ENCODE peak calls at places on chromosomes 6 and 20, in nine cellular contexts. B is NT2/D1, Q is Caco-2, Y is left ventricle myocardium inferior, M is GM23248, F is body of pancreas, R is upper lobe of right lung, K is A549, J is right lobe of liver. S is an unnamed sample. For H3K4me1, the result is how much of the 10 kb centered on the place peaks cover.

GRCh38 chr20:362271-363254 is 15.7 kb downstream of the NRSN2 start:
- DNase-seq in B (no peak), K (peak), F (peak), Q (peak), J (peak), R (peak), M (peak), Y (peak), S (peak)

GRCh38 chr6:133001040-133001570 is 186.7 kb downstream of the RPS12 start:
- DNase-seq in F (no peak), J (no peak), R (no peak), Q (no peak), Y (no peak), K (no peak), B (no peak), M (no peak), S (no peak)

GRCh38 chr6:31967926-31968320 is 4.0 kb downstream of the DXO start:
- DNase-seq in Y (no peak), J (peak), Q (no peak), K (no peak), R (no peak), M (no peak), F (no peak), B (no peak), S (no peak)

GRCh38 chr20:57195023-57195758 is 71.2 kb downstream of the BMP7 start:
- DNase-seq in F (no peak), Y (no peak), K (no peak), Q (no peak), R (no peak), M (peak), J (no peak), B (no peak), S (no peak)

GRCh38 chr6:159359581-159360264 is 190.5 kb downstream of the FNDC1 start:
- DNase-seq in M (no peak), Y (no peak), K (no peak), J (no peak), B (no peak), F (no peak), R (no peak), Q (no peak), S (no peak)

GRCh38 chr6:11277275-11278206 is 45.1 kb upstream of the NEDD9 start:
- DNase-seq in F (peak), B (peak), R (no peak), M (peak), K (peak), Q (peak), J (no peak), Y (no peak), S (no peak)

GRCh38 chr20:59577809-59578601 is 26.3 kb upstream of the PHACTR3 start:
- DNase-seq in M (no peak), K (no peak), R (no peak), J (peak), Q (no peak), F (no peak), B (no peak), Y (no peak), S (no peak)

GRCh38 chr6:7914991-7915789 is 4.6 kb upstream of the TXNDC5 start:
- DNase-seq in B (no peak), R (no peak), J (no peak), Y (peak), K (no peak), M (peak), Q (no peak), F (peak), S (no peak)

GRCh38 chr6:2468601-2468955 is 223.2 kb upstream of the GMDS start:
- DNase-seq in K (no peak), R (no peak), F (no peak), Q (no peak), M (no peak), B (no peak), Y (no peak), J (no peak), S (no peak)

GRCh38 chr20:19834287-19834686 is 76.2 kb downstream of the RIN2 start:
- DNase-seq in R (no peak), M (no peak), Q (no peak), J (no peak), B (no peak), K (no peak), Y (no peak), F (no peak), S (no peak)

GRCh38 chr6:104940238-104940880 is 16.5 kb upstream of the LIN28B start:
- DNase-seq in F (no peak), R (no peak), J (no peak), M (no peak), Q (no peak), B (no peak), K (no peak), Y (no peak), S (peak)

GRCh38 chr20:51562334-51563140 is 20.0 kb upstream of the NFATC2 start:
- DNase-seq in Y (peak), M (peak), B (peak), F (peak), J (peak), K (peak), Q (peak), R (peak), S (peak)

GRCh38 chr20:64165866-64166600 is 1.8 kb downstream of the MYT1 start:
- DNase-seq in B (no peak), J (peak), K (no peak), R (no peak), Y (no peak), M (no peak), Q (no peak), F (no peak), S (no peak)

GRCh38 chr6:18507561-18507960 is 120.4 kb downstream of the RNF144B start:
- DNase-seq in Q (no peak), Y (no peak), K (no peak), R (no peak), J (no peak), B (no peak), F (no peak), M (peak), S (no peak)

GRCh38 chr6:80932364-80932763 is 820.1 kb downstream of the TENT5A start:
- DNase-seq in F (no peak), M (peak), R (no peak), B (no peak), K (no peak), J (no peak), Q (no peak), Y (no peak), S (no peak)

GRCh38 chr6:15329154-15329781 is 83.4 kb downstream of the JARID2 start:
- DNase-seq in J (no peak), R (no peak), Q (no peak), Y (no peak), M (peak), B (no peak), F (no peak), K (no peak), S (no peak)

GRCh38 chr20:13325033-13325432 is 104.0 kb downstream of the ISM1 start:
- DNase-seq in J (no peak), Q (peak), Y (no peak), M (peak), R (no peak), K (peak), B (peak), F (no peak), S (no peak)

GRCh38 chr6:108194503-108194902 is 28.7 kb downstream of the NR2E1 start:
- DNase-seq in R (no peak), J (no peak), M (no peak), F (no peak), Y (no peak), K (no peak), B (no peak), Q (no peak), S (no peak)

GRCh38 chr6:89941031-89941775 is 46.9 kb downstream of the GJA10 start:
- DNase-seq in F (peak), R (peak), Y (no peak), Q (peak), M (peak), K (no peak), B (no peak), J (no peak), S (no peak)

GRCh38 chr6:133040025-133040838 is 200.9 kb upstream of the EYA4 start:
- DNase-seq in M (peak), Y (no peak), R (no peak), K (peak), F (no peak), B (peak), Q (peak), J (no peak), S (no peak)

GRCh38 chr6:36054965-36055364 is 27.4 kb downstream of the MAPK14 start:
- DNase-seq in B (no peak), M (no peak), Y (no peak), J (no peak), Q (no peak), F (no peak), K (no peak), R (no peak), S (no peak)

GRCh38 chr20:23294166-23294565 is 56.4 kb upstream of the NXT1 start:
- DNase-seq in R (no peak), B (no peak), Q (no peak), Y (no peak), J (no peak), K (no peak), M (no peak), F (no peak), S (no peak)

GRCh38 chr6:160445130-160445529 is 97.0 kb downstream of the SLC22A3 start:
- DNase-seq in B (no peak), F (no peak), K (no peak), R (peak), Q (no peak), Y (no peak), J (no peak), M (no peak), S (no peak)

DNA sequence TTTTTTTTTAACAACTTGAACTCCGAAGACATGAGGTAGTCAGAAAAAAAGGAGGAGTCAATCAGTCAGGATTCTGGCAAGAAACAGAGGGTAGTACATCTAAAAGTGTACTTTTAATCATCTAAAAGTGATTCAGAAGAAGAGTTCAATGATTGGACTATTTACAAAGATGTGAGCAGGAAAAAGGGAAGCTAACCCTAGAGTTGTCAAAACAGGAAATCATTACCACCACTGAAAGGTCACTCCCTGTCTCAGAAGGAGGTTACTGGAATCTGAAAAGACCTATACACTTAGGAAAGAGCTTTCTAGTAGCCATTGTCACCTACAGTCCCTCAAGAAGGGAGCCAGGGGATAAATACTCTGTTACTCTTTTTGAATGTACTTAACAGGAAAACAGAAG is 16.7 kb upstream of the LMBRD1 start:
- DNase-seq in Y (no peak), K (no peak), R (no peak), B (no peak), J (no peak), Q (no peak), M (no peak), F (no peak), S (no peak)
- H3K4me1 ChIP-seq in Y (under half), K (under half), R (under half), B (under half), J (under half), Q (under half), M (under half), F (under half), S (under half)

DNA sequence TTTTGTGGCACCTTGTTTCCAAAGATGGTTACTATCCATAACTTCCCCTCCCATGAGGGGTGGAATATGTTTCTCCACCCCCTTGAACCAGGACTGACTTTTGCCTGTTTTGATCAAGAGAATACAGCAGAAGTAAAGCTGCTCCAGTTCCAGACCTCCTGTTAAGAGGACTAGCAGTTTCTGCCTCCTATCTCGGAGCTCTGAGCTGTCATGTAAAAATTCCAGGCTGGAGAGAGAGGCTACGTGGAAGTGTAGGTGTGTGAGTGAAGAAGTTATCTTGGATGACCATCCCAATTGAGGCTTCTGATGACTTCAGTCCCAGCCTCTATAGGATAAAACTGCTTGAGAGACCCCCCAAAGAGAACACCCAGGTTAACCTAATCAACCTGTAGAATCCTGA is 511.7 kb upstream of the IMPG1 start:
- DNase-seq in K (no peak), Y (no peak), F (no peak), B (no peak), M (no peak), R (no peak), J (no peak), Q (no peak), S (no peak)
- H3K4me1 ChIP-seq in K (under half), Y (under half), F (under half), B (under half), M (under half), R (under half), J (under half), Q (under half), S (under half)

DNA sequence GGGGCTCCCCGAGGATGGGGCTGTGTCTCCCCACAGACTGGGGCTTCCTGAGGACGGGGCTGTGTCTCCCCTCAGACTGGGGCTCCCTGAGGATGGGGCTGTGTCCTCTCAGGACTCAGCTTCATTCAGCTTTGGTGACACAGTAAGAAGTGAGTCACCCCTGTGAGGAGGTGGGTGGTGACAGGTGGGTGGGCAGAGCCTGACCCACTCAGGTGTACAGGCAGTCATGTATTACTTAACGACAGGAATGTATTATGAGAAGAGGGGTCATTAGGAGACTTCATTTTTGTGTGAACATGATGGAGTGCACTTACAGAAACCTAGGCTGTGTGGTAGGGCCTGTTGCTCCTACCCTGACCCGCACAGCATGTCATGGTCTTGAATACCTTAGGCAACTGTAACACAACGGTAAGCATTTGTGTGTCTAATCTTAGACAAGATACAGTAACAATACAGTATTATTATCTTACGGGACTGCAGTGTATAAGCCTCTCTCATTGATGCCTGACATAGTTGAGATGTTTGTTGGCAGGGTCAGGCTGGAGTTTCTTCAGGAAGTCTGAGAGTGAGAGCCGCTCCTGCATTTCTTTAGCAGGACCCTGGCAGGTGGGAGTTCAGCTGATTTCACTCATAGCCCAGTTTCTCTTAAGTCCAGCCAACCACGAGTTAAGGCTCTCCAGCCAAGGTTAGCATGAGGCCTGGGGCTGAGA is 10.9 kb upstream of the PGC start:
- DNase-seq in B (no peak), Q (no peak), R (no peak), Y (no peak), F (no peak), K (no peak), J (no peak), M (no peak), S (peak)
- H3K4me1 ChIP-seq in B (under half), Q (under half), R (under half), Y (under half), F (under half), K (under half), J (under half), M (under half), S (under half)

DNA sequence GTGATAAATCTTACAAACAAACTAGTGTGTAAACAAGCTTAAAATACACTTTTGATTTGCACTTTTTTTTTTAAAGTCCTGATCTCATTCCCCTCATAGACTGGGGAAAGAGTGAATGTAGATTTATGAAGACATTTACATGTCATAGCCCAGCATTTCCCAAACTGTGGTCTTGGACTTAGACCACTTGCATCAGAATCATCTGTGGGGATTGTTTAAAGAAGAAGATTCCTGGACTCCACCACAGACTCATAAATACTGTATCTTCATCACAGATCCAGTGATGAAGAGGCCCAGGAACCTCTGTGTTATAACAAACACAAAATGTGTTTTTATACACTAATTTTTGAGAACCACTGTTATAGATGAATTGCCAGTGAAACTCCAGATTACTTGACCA is 99.5 kb downstream of the KCNQ5 start:
- DNase-seq in R (no peak), Y (no peak), F (no peak), M (no peak), J (no peak), K (no peak), Q (no peak), B (no peak), S (no peak)
- H3K4me1 ChIP-seq in R (under half), Y (under half), F (under half), M (under half), J (under half), K (under half), Q (under half), B (under half), S (under half)

DNA sequence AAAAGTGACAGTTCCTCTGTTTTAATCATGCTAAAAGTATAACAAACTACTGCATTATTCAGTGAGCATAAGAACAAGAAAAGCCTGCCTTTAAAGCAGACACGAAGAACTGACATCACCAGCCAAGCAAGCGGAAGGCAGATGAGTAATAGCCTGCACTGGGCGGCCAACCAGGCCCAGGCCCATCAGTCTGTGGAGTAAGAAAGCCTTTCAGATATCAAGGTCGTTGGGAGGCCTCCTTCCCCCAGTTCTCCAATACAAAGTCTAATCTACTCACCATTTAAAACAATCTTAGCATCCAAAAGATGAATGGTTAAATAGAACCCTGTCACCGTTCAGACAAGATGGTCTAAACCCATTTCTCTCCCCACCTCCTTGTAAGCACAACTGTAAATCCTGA is 68.2 kb downstream of the ZHX3 start:
- DNase-seq in F (peak), R (no peak), M (peak), Y (peak), Q (no peak), K (no peak), J (no peak), B (no peak), S (peak)
- H3K4me1 ChIP-seq in F (under half), R (under half), M (under half), Y (half or more), Q (under half), K (under half), J (under half), B (under half), S (under half)

DNA sequence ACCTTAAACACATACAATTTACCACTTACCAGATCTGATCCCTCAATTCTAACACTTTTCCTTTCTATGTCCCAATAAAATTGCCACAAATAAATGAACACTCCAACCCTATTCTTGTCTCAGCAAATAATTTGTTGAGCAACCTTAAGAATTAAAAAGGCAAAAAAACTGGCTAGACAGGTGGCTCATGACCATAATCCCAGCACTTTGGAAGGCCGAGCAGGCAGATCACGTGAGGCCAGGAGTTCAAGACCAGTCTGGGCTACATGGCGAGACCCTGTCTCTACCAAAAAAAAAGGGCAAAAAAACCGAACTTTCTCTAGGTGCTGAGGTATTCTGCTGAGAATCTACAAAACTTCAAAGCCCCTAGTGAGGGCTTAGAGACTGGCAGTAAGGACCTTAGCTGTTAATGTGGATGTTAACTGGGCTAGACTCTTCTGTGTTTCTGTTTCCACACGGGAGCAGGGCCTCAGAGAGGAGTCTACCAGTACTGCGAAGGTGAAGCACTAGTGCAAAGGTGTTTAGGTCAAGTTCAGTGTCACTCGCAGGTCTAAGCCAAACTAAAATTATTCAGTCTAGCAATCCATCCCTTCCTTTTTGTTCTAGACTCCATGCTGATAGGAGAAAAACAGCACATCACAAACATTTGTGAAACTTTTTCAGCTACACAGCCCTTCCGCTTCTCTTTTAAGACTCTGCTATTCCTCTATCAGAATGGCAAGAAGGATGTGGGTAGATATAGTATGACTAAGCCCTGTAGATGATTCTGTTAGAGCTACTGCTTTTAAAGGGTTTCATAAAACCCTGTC is 2.6 kb downstream of the FASTKD5 start:
- DNase-seq in B (no peak), M (peak), Q (no peak), F (no peak), Y (no peak), K (no peak), J (no peak), R (no peak), S (no peak)
- H3K4me1 ChIP-seq in B (under half), M (under half), Q (under half), F (under half), Y (half or more), K (under half), J (under half), R (under half), S (under half)

GRCh38 chr20:62367136-62367482 is at the start of gene LAMA5:
- DNase-seq in Y (peak), F (peak), B (no peak), K (no peak), R (peak), J (peak), Q (peak), M (peak), S (peak)
- H3K4me1 ChIP-seq in Y (half or more), F (half or more), B (half or more), K (half or more), R (half or more), J (half or more), Q (half or more), M (under half), S (under half)